ENCODE peak calls at places on chromosome 2, in ten cellular contexts. V is A549, A is kidney epithelial cell, J is endothelial cell, R is left ventricle myocardium inferior, M is fibroblast of mammary gland, T is psoas muscle, O is GM12865, Z is tibial nerve, Q is stomach. P is an unnamed sample.

GRCh38 chr2:201500534-201500933 is 49.0 kb downstream of the STRADB start:
- DNase-seq in A (no peak), Q (no peak), Z (no peak), V (no peak), R (no peak), M (peak; percentile 75), T (no peak), J (no peak), O (no peak), P (no peak)

GRCh38 chr2:207482630-207483029 is 47.1 kb upstream of the CREB1 start:
- DNase-seq in O (no peak), J (no peak), Z (no peak), R (no peak), A (no peak), T (no peak), Q (no peak), M (peak; percentile 50), V (no peak), P (no peak)

GRCh38 chr2:240392084-240392947 is 43.1 kb upstream of the GPC1 start:
- DNase-seq in O (no peak), J (no peak), V (no peak), M (no peak), Z (peak; percentile 11), R (no peak), T (peak; percentile 78), Q (no peak), A (no peak), P (no peak)

GRCh38 chr2:72157871-72158771 is 10.5 kb upstream of the CYP26B1 start:
- DNase-seq in J (no peak), R (no peak), T (no peak), Q (no peak), V (no peak), O (no peak), Z (no peak), M (no peak), A (no peak), P (no peak)

GRCh38 chr2:61928816-61929471 is 23.5 kb downstream of the COMMD1 start:
- DNase-seq in R (no peak), Q (no peak), M (no peak), T (no peak), V (no peak), O (no peak), Z (no peak), A (no peak), J (no peak), P (no peak)

GRCh38 chr2:222861411-222862067 is 703 bp downstream of the ACSL3 start:
- DNase-seq in A (no peak), M (no peak), O (peak; percentile 57), R (peak; percentile 51), Z (no peak), V (no peak), J (peak; percentile 16), Q (peak; percentile 34), T (peak; percentile 79), P (peak; percentile 32)

GRCh38 chr2:11553661-11554429 is 20.0 kb downstream of the GREB1 start:
- DNase-seq in Z (no peak), O (no peak), Q (no peak), R (no peak), M (peak; percentile 32), A (peak; percentile 42), V (no peak), J (no peak), T (no peak), P (no peak)

GRCh38 chr2:41024806-41025205 is 572.9 kb upstream of the SLC8A1 start:
- DNase-seq in J (no peak), O (no peak), R (no peak), M (no peak), A (no peak), Z (no peak), Q (no peak), T (no peak), V (no peak), P (no peak)

GRCh38 chr2:220445429-220446105 is 818.1 kb downstream of the SLC4A3 start:
- DNase-seq in O (no peak), R (no peak), T (no peak), Z (no peak), A (no peak), M (peak; percentile 16), V (no peak), Q (no peak), J (no peak), P (no peak)

GRCh38 chr2:228654707-228655106 is 473.2 kb upstream of the SPHKAP start:
- DNase-seq in V (no peak), T (no peak), R (no peak), Z (no peak), M (no peak), O (peak; percentile 23), Q (no peak), J (no peak), A (no peak), P (no peak)

GRCh38 chr2:150286730-150287362 is 200.6 kb downstream of the RND3 start:
- DNase-seq in V (no peak), Z (no peak), R (no peak), T (no peak), O (no peak), A (no peak), J (no peak), M (no peak), Q (no peak), P (no peak)

GRCh38 chr2:242030858-242031257 is 161.3 kb downstream of the RTP5 start:
- DNase-seq in Q (no peak), V (no peak), R (no peak), J (no peak), Z (no peak), O (no peak), T (peak; percentile 23), A (no peak), M (no peak), P (no peak)

GRCh38 chr2:70886541-70886987 is 49.1 kb upstream of the ATP6V1B1 start:
- DNase-seq in T (no peak), Z (no peak), R (no peak), A (no peak), M (no peak), V (no peak), O (no peak), Q (peak; percentile 11), J (no peak), P (no peak)

GRCh38 chr2:190328748-190329147 is 9.1 kb upstream of the HIBCH start:
- DNase-seq in V (peak; percentile 29), T (no peak), Z (no peak), R (no peak), A (no peak), Q (no peak), M (peak; percentile 38), J (no peak), O (no peak), P (no peak)
- TF ChIP-seq CTCF in V (peak; percentile 49), T (no peak), Z (no peak), R (peak; percentile 40), A (peak; percentile 7), Q (peak; percentile 13), M (no peak), J (no peak), O (no peak), P (no peak)

GRCh38 chr2:119008108-119008507 is 66.1 kb downstream of the MARCO start:
- DNase-seq in Z (no peak), R (no peak), T (no peak), M (peak; percentile 32), A (no peak), O (no peak), Q (no peak), J (no peak), V (peak; percentile 40), P (no peak)
- TF ChIP-seq CTCF in Z (no peak), R (no peak), T (no peak), M (peak; percentile 34), A (no peak), O (no peak), Q (no peak), J (no peak), V (no peak), P (no peak)

DNA sequence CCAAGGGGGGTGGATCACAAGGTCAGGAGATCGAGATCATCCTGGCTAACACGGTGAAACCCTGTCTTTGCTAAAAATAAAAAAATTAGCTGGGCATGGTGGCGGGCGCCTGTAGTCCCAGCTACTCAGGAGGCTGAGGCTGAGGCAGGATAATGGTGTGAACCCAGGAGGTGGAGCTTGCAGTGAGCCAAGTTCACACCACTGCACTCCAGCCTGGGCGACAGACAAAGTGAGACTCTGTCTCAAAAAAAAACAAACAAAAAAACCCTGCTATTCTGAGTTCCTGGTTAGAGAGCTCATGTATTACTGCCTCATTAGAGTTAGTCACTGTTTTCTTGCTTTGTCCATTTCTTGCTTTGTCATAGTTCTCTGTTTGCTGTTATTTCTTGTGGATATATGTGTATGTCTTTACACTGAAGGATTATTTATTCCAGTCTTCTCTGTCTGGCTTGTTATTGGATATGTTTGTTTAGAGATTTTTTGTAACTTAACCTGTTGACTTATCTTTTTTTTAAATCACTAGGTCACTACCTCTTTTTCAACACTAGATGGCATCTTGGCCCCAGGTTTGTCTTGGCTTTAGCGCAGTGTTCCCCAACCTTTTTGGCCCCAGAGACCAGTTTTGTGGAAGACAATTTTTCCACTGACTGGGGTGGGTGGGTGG is 17.0 kb downstream of the TTLL4 start:
- DNase-seq in Q (no peak), J (no peak), M (peak; percentile 52), Z (no peak), T (no peak), R (no peak), A (no peak), V (peak; percentile 39), O (peak; percentile 45), P (no peak)
- TF ChIP-seq CTCF in Q (peak; percentile 30), J (no peak), M (peak; percentile 59), Z (no peak), T (peak; percentile 47), R (peak; percentile 40), A (peak; percentile 26), V (peak; percentile 25), O (peak; percentile 37), P (peak; percentile 32)

DNA sequence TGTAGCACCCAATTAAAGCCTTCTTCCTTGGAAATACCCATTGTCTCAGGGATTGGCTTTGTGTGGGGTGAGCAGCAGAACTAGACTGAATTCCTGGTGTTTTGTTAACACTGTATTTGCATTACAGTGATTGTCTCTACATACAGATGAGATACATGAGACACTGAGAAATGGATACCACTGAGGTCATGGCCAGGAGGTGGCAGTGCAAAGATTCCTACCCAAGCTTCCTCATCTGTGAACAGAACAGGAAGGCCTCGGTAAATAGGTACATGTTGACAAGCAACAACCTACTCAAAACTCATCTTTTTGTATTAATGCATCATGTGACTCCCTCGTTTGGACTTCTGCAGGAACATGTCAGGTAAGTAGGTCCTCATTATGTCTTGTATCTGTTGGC is 445.8 kb upstream of the RGPD4 start:
- DNase-seq in J (no peak), M (no peak), Q (no peak), V (no peak), O (no peak), A (no peak), R (no peak), T (no peak), Z (no peak), P (no peak)
- TF ChIP-seq CTCF in J (no peak), M (no peak), Q (no peak), V (no peak), O (no peak), A (no peak), R (no peak), T (no peak), Z (no peak), P (no peak)

DNA sequence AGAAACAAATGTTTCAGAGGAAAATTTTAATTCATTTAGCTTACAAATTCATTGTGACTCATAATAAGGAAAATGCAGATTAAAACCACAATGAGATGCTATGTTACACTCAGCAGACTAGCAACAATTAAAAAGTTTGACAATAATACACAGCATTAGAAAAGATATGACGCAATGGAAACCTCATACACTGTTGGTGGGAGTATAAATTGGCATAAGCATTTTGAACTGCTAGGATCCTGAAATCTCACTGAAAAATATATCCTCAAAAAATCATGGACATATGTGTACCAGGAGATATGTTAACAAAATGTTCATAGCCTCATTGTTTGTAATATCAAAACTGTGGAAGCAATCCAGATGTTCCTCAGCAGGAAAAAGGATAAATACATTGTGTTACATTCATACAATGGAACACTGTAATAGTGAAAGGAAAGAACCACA is 13.7 kb downstream of the CALCRL start:
- DNase-seq in O (no peak), A (no peak), J (no peak), V (no peak), Q (no peak), R (no peak), Z (no peak), T (no peak), M (peak; percentile 85), P (no peak)
- TF ChIP-seq CTCF in O (no peak), A (no peak), J (no peak), V (no peak), Q (no peak), R (no peak), Z (no peak), T (no peak), M (no peak), P (no peak)